ENCODE peak calls at places on chromosomes 16 and 17, in four cellular contexts. L, S, X and H are unnamed samples.

GRCh38 chr17:81008140-81008539 is 16.5 kb downstream of the CHMP6 start:
- DNase-seq in S (no peak), X (no peak), L (no peak), H (no peak)

GRCh38 chr17:52158450-52159042 is at the start of gene CA10:
- DNase-seq in S (no peak), X (peak), L (no peak), H (no peak)

GRCh38 chr16:84735846-84736586 is 36.2 kb downstream of the USP10 start:
- DNase-seq in L (peak), S (no peak), X (no peak), H (no peak)

GRCh38 chr17:975321-975982 is 4.1 kb downstream of the NXN start:
- DNase-seq in X (no peak), L (no peak), S (no peak), H (no peak)

GRCh38 chr17:27946521-27946920 is 53.4 kb upstream of the LYRM9 start:
- DNase-seq in S (no peak), L (no peak), X (no peak), H (no peak)

GRCh38 chr16:87435399-87436224 is 43.5 kb downstream of the MAP1LC3B start:
- DNase-seq in L (no peak), X (no peak), S (no peak), H (no peak)

GRCh38 chr17:13784466-13784865 is 182.7 kb upstream of the HS3ST3A1 start:
- DNase-seq in L (no peak), X (no peak), S (no peak), H (no peak)

GRCh38 chr17:39737761-39738567 is at the start of gene GRB7:
- DNase-seq in S (peak), X (no peak), L (peak), H (peak)

GRCh38 chr16:18846416-18846815 is 45.1 kb upstream of the ARL6IP1 start:
- DNase-seq in X (no peak), S (no peak), L (no peak), H (no peak)

GRCh38 chr17:37088459-37088858 is 139.7 kb downstream of the AATF start:
- DNase-seq in S (no peak), L (no peak), X (no peak), H (no peak)

GRCh38 chr16:71927383-71927782 is 32.1 kb downstream of the IST1 start:
- DNase-seq in S (no peak), L (no peak), X (no peak), H (peak)

GRCh38 chr17:17934796-17935195 is 37.4 kb downstream of the TOM1L2 start:
- DNase-seq in S (no peak), X (no peak), L (no peak), H (no peak)

GRCh38 chr16:30053376-30054015 is 12.1 kb upstream of the ALDOA start:
- DNase-seq in S (peak), L (no peak), X (no peak), H (no peak)

DNA sequence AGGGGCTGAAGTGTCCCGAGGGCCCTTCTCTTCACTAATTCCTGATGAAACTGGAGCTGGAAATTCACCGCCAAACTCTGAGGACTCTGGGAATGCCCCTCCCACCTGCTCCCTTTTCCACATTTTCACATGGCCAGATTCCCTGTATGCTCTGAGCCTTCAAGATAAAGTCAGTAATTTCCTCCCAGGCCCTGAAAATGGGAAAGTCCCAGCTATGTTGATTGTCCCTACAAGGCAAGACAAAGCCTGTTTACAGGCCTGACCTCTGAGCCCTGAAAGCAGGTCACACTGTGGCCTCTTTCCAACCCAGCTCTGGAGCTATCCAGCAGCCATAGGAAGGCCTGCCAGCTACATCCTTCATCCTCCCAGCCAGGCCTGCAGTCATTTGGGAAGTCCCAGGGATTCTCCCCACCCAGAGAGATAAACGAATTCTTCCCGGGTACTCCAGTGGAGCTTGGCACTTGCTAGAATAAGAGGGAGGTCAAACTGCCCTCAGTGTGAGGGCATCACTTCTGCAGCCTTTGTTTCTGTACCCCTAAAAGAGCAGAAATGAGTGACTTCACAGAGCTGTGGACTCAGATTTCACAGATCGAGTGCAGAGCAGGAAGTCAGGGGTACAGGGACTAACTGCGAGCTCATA is 19.6 kb upstream of the CCL2 start:
- DNase-seq in S (no peak), X (no peak), L (no peak), H (no peak)
- TF ChIP-seq FOSL1 in S (no peak), X (no peak), L (no peak), H (no peak)

DNA sequence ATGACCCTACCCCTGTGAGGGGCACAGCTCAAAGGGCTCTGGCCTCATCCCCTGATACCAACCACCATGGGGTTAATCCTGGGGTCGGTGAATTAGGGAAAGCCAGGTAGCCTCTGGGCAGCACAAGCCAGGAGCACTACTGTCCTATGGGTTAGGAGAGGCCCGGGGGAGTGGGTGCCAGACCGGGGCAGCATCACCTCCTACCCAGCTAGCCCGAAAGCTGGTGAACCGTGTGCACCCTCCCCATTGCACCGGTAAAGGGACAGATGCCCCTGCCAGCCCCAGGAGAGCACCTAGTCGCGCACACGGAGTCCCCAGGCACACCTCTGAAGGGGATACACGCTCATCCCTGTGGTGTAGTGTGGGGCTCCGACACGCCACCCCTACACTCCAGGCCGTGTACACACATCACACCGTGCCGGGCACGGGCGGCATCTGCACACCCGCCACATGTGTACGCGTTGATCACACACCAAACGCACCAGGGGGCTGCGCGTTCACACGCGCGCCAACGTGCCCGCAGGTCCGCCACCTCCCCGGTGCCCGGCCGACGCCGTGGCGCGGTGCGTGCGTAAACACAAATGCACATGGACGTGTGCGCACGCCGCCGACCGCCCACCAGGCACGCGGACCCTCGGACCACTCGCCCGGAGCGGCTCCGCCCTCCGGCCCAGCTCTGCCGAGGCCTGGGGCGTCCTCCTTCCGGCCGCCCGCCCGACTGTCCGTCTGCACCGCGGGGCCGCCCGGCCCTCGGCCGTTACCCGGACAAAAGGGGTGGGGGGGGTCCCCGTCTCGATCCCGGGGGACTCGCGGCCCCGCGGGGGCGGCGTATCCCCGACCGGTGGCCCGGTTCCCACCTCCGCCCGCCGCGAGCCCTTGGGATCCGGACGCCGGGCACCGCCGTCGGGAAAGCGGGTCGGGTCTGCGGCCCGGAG is 785 bp downstream of the UBALD1 start:
- DNase-seq in S (peak), X (no peak), L (peak), H (no peak)
- TF ChIP-seq SRF in S (no peak), X (no peak), L (no peak), H (no peak)

GRCh38 chr16:88483392-88483641 is 30.2 kb downstream of the ZFPM1 start:
- DNase-seq in X (no peak), L (no peak), S (no peak), H (no peak)

GRCh38 chr16:88486398-88487123 is 33.5 kb downstream of the ZFPM1 start:
- DNase-seq in S (no peak), X (no peak), L (no peak), H (no peak)

GRCh38 chr16:88487124-88487432 is 34.0 kb downstream of the ZFPM1 start:
- DNase-seq in X (no peak), L (no peak), S (no peak), H (no peak)

GRCh38 chr16:88482630-88483391 is 29.7 kb downstream of the ZFPM1 start:
- DNase-seq in L (peak), S (no peak), X (no peak), H (no peak)

GRCh38 chr16:88484505-88485365 is 31.7 kb downstream of the ZFPM1 start:
- DNase-seq in L (no peak), X (no peak), S (no peak), H (no peak)
- TF ChIP-seq FOSL1 in L (no peak), X (no peak), S (no peak), H (no peak)

GRCh38 chr17:4232168-4232813 is 31.5 kb downstream of the ANKFY1 start:
- DNase-seq in L (no peak), X (no peak), S (no peak), H (no peak)
- TF ChIP-seq SRF in L (no peak), X (no peak), S (no peak), H (no peak)

GRCh38 chr16:74813109-74813641 is 38.6 kb upstream of the FA2H start:
- DNase-seq in X (peak), S (peak), L (peak), H (peak)
- TF ChIP-seq FOSL1 in X (no peak), S (no peak), L (no peak), H (no peak)

GRCh38 chr17:79802039-79802735 is 5.3 kb upstream of the CBX8 start:
- DNase-seq in S (no peak), L (no peak), X (no peak), H (no peak)

GRCh38 chr17:79803997-79804855 is 7.3 kb upstream of the CBX8 start:
- DNase-seq in X (no peak), L (no peak), S (no peak), H (no peak)

GRCh38 chr17:79801156-79802038 is 4.5 kb upstream of the CBX8 start:
- DNase-seq in X (no peak), S (no peak), L (no peak), H (peak)

GRCh38 chr17:79803421-79803996 is 6.6 kb upstream of the CBX8 start:
- DNase-seq in S (no peak), X (no peak), L (no peak), H (no peak)

DNA sequence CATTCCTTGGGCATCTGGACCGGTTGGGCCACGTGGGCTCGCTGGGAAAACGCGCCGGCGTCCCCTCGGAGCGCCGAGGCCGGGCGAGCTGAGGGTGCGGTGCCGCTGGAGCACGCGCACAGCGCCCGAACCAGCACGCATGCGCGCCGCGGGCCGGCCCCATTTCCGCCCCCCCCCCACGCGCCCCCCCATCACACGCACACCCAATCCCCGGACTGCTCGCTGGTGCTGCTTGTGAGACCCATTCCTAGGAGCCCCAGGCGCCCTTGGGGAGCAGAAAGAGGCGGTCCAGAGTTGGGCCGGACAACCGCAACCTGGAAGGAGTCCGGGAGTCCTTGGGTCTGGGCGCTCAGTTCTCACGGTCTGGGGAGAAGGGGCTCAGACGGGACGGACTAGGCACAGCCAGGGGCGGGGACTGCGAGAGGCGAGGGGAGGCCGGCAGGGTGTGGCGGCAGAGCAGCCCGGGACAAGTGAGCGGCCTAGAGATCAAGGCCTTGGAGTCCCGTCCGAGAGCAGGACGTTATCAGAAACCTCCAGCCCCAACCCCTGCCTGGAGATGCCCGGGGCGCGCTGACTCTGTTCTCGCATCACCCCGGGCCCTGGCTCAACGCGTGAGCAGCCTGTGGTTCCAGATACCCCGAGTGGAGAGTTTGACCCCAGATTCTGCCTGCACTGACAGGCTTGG is 6.0 kb upstream of the CBX8 start:
- DNase-seq in L (no peak), X (no peak), S (peak), H (no peak)
- TF ChIP-seq SRF in L (no peak), X (no peak), S (peak), H (no peak)

DNA sequence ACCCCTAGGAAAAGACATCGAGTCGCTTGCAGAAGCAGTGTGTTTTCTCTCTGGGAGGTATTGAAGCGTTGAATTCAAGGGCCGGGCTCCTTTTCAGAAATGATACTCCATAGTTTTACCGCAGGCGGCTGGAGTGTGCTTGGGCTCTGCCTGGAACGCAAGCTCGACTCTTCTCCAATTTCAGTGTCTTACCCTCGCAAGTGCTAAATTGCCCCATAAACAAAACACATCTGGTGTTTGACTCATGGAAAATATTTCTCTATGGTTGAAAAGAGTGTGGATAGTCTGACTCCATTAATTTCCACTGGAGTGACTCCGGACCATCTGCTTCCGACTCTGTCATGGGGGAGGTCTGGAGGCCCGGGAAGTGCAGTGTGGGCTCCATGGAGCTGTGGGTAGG is 120.0 kb upstream of the CDH13 start:
- DNase-seq in S (no peak), X (no peak), L (no peak), H (no peak)
- TF ChIP-seq FOSL1 in S (no peak), X (no peak), L (no peak), H (no peak)